ENCODE peak calls at places on chromosomes 7 and 10, in eight cellular contexts. R is transverse colon, I is sigmoid colon, B is stomach, H is SK-N-SH, X is GM12878, U is upper lobe of left lung, Q is HepG2. Y is an unnamed sample. For H3K36me3, the result is how much of the 10 kb centered on the place peaks cover.

GRCh38 chr7:108413782-108414492 is 42.3 kb downstream of the NRCAM start:
- DNase-seq in R (no peak), I (no peak), B (no peak), H (no peak), X (no peak), U (no peak), Q (no peak), Y (no peak)

GRCh38 chr10:3961082-3961481 is 176.1 kb upstream of the KLF6 start:
- DNase-seq in R (no peak), I (no peak), B (no peak), H (no peak), X (no peak), U (no peak), Q (no peak), Y (no peak)

GRCh38 chr7:81725496-81726117 is 44.2 kb downstream of the HGF start:
- DNase-seq in R (no peak), I (no peak), B (no peak), H (peak), X (no peak), U (no peak), Q (no peak), Y (no peak)

GRCh38 chr10:23892296-23892695 is 316.6 kb upstream of the KIAA1217 start:
- DNase-seq in R (no peak), I (no peak), B (no peak), H (no peak), X (no peak), U (no peak), Q (no peak), Y (no peak)

GRCh38 chr10:13859979-13860619 is 273.3 kb downstream of the PRPF18 start:
- DNase-seq in R (no peak), I (no peak), B (no peak), H (no peak), X (no peak), U (no peak), Q (no peak), Y (no peak)

GRCh38 chr10:86520871-86521619 is 547 bp downstream of the WAPL start:
- DNase-seq in R (peak), I (peak), B (peak), H (peak), X (no peak), U (peak), Q (peak), Y (peak)

GRCh38 chr10:16116404-16117304 is 256.3 kb upstream of the MINDY3 start:
- DNase-seq in R (no peak), I (no peak), B (no peak), H (peak), X (peak), U (no peak), Q (peak), Y (no peak)

GRCh38 chr7:18829518-18830252 is 287.8 kb downstream of the TWIST1 start:
- DNase-seq in R (no peak), I (no peak), B (no peak), H (peak), X (no peak), U (no peak), Q (no peak), Y (no peak)

GRCh38 chr10:78305311-78305710 is 271.6 kb downstream of the RPS24 start:
- DNase-seq in R (no peak), I (no peak), B (no peak), H (no peak), X (no peak), U (no peak), Q (no peak), Y (no peak)

GRCh38 chr7:22052221-22052639 is 106.5 kb upstream of the CDCA7L start:
- DNase-seq in R (no peak), I (no peak), B (no peak), H (no peak), X (no peak), U (no peak), Q (no peak), Y (no peak)

GRCh38 chr10:73253226-73253557 is 748 bp upstream of the MRPS16 start:
- DNase-seq in R (no peak), I (no peak), B (no peak), H (no peak), X (no peak), U (no peak), Q (peak), Y (no peak)

GRCh38 chr7:16727736-16728135 is 25.8 kb upstream of the TSPAN13 start:
- DNase-seq in R (no peak), I (no peak), B (no peak), H (no peak), X (no peak), U (no peak), Q (no peak), Y (no peak)

GRCh38 chr7:155669717-155670505 is 25.4 kb downstream of the RBM33 start:
- DNase-seq in R (no peak), I (no peak), B (no peak), H (peak), X (no peak), U (no peak), Q (no peak), Y (no peak)

GRCh38 chr10:22379059-22379458 is 33.8 kb downstream of the SPAG6 start:
- DNase-seq in R (no peak), I (no peak), B (no peak), H (no peak), X (peak), U (no peak), Q (no peak), Y (no peak)

GRCh38 chr10:101938316-101939272 is 95.0 kb upstream of the KCNIP2 start:
- DNase-seq in R (no peak), I (no peak), B (no peak), H (no peak), X (no peak), U (no peak), Q (no peak), Y (no peak)
- TF ChIP-seq POLR2AphosphoS5 in R (no peak), I (no peak), B (no peak), H (peak), X (no peak), U (no peak), Q (no peak), Y (no peak)

DNA sequence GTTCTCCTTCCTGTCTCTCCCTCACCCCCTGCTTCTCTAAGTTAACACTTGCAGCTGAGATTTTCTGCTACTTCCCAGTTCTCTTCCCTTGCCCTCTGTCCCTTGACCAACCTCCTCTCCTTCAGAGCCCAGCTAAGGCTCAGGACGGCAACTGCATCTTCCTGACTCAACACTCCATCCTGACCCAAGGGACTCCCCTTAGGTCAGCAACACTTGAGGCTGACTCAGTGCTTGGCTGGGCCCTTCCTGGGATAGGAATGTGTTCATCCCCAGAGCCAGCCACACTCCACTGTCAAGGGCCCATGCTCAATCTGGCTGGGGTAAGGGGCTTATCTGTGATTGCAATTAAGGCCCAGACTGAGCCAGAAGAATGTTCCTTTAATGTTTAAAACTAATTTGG is 3.4 kb downstream of the CALHM2 start:
- DNase-seq in R (peak), I (peak), B (no peak), H (no peak), X (no peak), U (no peak), Q (no peak), Y (no peak)
- H3K36me3 ChIP-seq in R (under half), I (under half), B (under half), H (under half), X (under half), U (half or more), Q (under half), Y (under half)

DNA sequence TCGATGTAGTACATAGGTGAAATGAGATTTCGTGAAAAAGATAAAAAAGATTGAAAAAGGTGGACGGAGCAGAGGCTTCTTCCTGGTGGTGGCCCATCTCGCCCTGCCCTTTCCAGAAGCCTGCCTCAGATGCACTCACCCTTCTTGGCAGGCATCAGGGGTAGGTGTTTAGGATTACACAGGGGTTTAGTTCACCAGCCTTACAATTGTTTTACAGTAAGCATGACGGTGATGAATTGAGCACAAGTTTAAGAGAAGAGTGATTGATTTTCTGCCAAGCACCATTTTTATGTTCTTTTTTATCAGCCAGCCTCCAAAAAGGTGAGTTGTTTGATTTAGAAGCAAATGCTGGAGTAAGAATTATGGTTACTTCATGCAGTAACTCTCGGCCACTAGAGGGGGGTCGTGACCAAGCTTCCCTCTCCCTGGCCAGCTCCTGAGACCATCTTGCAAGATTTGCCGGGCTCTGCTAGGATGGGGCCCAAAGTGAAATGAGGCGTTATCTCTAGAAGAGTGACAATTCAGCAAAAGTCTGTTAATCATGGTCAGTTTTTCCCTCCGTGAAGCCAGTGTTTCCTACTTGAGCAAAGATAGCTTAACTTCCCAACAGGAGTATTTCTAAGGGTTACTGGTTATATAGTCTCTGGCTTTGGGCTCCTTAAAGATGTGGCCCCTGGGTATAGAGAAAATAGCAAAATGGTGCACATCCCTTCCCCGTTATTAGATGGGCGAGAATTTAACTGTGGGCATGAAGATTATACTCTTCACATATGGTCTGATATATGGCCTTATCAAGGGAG is 228.8 kb downstream of the BMPER start:
- DNase-seq in R (peak), I (peak), B (peak), H (peak), X (no peak), U (no peak), Q (peak), Y (peak)
- TF ChIP-seq EP300 in R (no peak), I (no peak), B (no peak), H (no peak), X (no peak), U (no peak), Q (no peak), Y (no peak)

GRCh38 chr7:125246706-125247105 is 317.1 kb upstream of the POT1 start:
- DNase-seq in R (no peak), I (no peak), B (no peak), H (no peak), X (no peak), U (no peak), Q (no peak), Y (no peak)

DNA sequence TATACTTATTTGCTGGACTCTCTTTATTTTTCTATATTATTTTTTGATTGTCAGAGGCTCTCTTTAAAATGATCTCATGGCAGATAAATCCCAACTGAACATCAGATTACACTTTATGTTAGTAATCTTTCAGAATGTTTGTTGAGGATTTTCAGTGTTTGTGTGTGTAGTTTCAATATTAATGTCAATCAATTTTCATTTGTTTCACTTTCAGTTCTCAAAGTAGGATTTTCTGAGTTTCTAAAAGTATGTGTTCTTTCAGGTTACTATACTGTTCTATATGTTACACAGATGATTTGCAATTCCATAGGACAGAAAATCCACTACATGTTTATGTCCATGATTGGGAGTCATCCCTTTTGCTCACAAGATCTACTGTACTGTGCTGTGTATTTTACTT is 311.9 kb upstream of the POT1 start:
- DNase-seq in R (no peak), I (no peak), B (no peak), H (no peak), X (no peak), U (no peak), Q (no peak), Y (no peak)
- TF ChIP-seq POLR2AphosphoS5 in R (no peak), I (no peak), B (no peak), H (no peak), X (no peak), U (no peak), Q (no peak), Y (no peak)

GRCh38 chr10:14909101-14909500 is 30.4 kb downstream of the SUV39H2 start:
- DNase-seq in R (no peak), I (no peak), B (no peak), H (no peak), X (no peak), U (no peak), Q (no peak), Y (no peak)

GRCh38 chr10:14906765-14907164 is 28.1 kb downstream of the SUV39H2 start:
- DNase-seq in R (no peak), I (no peak), B (no peak), H (no peak), X (no peak), U (no peak), Q (no peak), Y (no peak)

GRCh38 chr10:14916600-14916999 is 37.3 kb downstream of the DCLRE1C start:
- DNase-seq in R (no peak), I (no peak), B (no peak), H (no peak), X (no peak), U (no peak), Q (no peak), Y (no peak)

GRCh38 chr10:14905890-14906289 is 27.2 kb downstream of the SUV39H2 start:
- DNase-seq in R (no peak), I (no peak), B (no peak), H (no peak), X (no peak), U (no peak), Q (no peak), Y (no peak)

GRCh38 chr10:14910953-14911352 is 32.3 kb downstream of the SUV39H2 start:
- DNase-seq in R (no peak), I (no peak), B (no peak), H (no peak), X (no peak), U (no peak), Q (no peak), Y (no peak)
- H3K36me3 ChIP-seq in R (half or more), I (under half), B (under half), H (half or more), X (under half), U (under half), Q (under half), Y (half or more)

GRCh38 chr7:45000096-45001032 is at the start of gene CCM2:
- DNase-seq in R (peak), I (peak), B (peak), H (peak), X (no peak), U (peak), Q (no peak), Y (no peak)
- TF ChIP-seq EP300 in R (no peak), I (no peak), B (no peak), H (no peak), X (no peak), U (no peak), Q (no peak), Y (no peak)

GRCh38 chr10:70963271-70963670 is 74.9 kb upstream of the PCBD1 start:
- DNase-seq in R (no peak), I (no peak), B (no peak), H (no peak), X (no peak), U (no peak), Q (no peak), Y (no peak)

GRCh38 chr10:70964881-70965280 is 76.5 kb upstream of the PCBD1 start:
- DNase-seq in R (no peak), I (no peak), B (no peak), H (no peak), X (no peak), U (no peak), Q (no peak), Y (no peak)

GRCh38 chr10:70964281-70964680 is 75.9 kb upstream of the PCBD1 start:
- DNase-seq in R (no peak), I (no peak), B (no peak), H (no peak), X (no peak), U (no peak), Q (no peak), Y (no peak)

GRCh38 chr10:70960783-70961570 is 72.6 kb upstream of the PCBD1 start:
- DNase-seq in R (no peak), I (no peak), B (no peak), H (no peak), X (no peak), U (no peak), Q (no peak), Y (no peak)

GRCh38 chr10:70962686-70963085 is 74.3 kb upstream of the PCBD1 start:
- DNase-seq in R (no peak), I (no peak), B (no peak), H (no peak), X (no peak), U (no peak), Q (no peak), Y (no peak)
- TF ChIP-seq POLR2AphosphoS5 in R (no peak), I (no peak), B (no peak), H (no peak), X (no peak), U (no peak), Q (no peak), Y (no peak)

GRCh38 chr7:128393526-128394330 is 16.1 kb downstream of the IMPDH1 start:
- DNase-seq in R (no peak), I (no peak), B (no peak), H (no peak), X (no peak), U (peak), Q (no peak), Y (peak)
- H3K36me3 ChIP-seq in R (under half), I (under half), B (half or more), H (half or more), X (under half), U (half or more), Q (under half), Y (half or more)

GRCh38 chr7:20650782-20651181 is 35.3 kb downstream of the ABCB5 start:
- DNase-seq in R (no peak), I (no peak), B (no peak), H (no peak), X (no peak), U (no peak), Q (no peak), Y (no peak)

GRCh38 chr7:20651960-20652544 is 36.6 kb downstream of the ABCB5 start:
- DNase-seq in R (no peak), I (no peak), B (no peak), H (peak), X (no peak), U (no peak), Q (no peak), Y (no peak)

GRCh38 chr7:20647051-20647450 is 31.6 kb downstream of the ABCB5 start:
- DNase-seq in R (no peak), I (no peak), B (no peak), H (no peak), X (no peak), U (no peak), Q (no peak), Y (no peak)

GRCh38 chr7:20653636-20654035 is 38.2 kb downstream of the ABCB5 start:
- DNase-seq in R (no peak), I (no peak), B (no peak), H (no peak), X (no peak), U (no peak), Q (no peak), Y (no peak)

DNA sequence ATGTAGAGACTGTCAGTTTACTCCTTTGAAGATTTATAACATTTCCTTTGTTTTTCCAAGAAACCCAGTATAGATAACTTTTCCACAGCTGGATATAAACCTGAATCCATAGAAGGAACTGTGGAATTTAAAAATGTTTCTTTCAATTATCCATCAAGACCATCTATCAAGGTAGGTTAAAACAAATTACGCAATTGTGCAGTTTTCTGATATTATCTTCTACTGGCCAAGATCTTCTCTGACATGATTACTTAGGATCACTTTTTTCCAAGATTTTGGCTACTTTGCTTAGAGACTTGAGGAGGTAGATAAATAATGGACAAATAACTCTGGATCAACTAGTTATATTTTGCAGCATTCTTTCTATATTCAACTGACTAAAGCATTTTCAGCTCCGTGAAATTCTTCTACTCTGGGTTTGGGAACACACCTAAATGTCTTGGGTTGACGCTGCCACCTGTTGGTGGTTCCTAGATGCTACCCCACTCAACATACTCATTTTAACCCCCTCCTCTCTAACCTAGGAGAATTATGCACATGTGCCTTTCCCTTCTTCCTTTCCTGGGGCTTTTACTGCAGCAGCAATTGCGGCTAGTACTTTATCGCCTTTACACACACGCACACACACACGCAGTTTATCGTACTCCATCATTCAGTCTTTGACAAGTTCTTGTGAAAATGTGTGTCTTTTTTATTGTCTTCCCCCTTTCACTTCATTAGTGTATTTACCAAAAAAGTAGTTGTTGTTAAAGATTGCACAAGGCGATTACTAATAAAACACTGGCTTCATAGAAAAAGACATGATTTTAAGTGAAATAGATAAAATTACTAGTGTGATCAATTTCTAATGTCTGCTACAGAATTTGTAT is 32.7 kb downstream of the ABCB5 start:
- DNase-seq in R (no peak), I (no peak), B (no peak), H (peak), X (no peak), U (no peak), Q (peak), Y (no peak)
- TF ChIP-seq EP300 in R (no peak), I (no peak), B (no peak), H (no peak), X (no peak), U (no peak), Q (no peak), Y (no peak)

Y was measured in suprapubic skin.